ENCODE peak calls at places on chromosomes 12 and 14, in seven cellular contexts. T is lung, V is psoas muscle, Q is foreskin fibroblast, K is left ventricle myocardium inferior, S is astrocyte of the spinal cord, G is tibial nerve. I is an unnamed sample.

GRCh38 chr14:92528486-92529100 is 15.0 kb downstream of the RIN3 start:
- DNase-seq in T (no peak), S (no peak), G (no peak), K (no peak), V (no peak), Q (no peak), I (no peak)

GRCh38 chr12:2411011-2411410 is 358.2 kb downstream of the CACNA1C start:
- DNase-seq in S (no peak), G (no peak), Q (no peak), K (no peak), T (no peak), V (peak), I (no peak)

GRCh38 chr14:71478542-71478941 is 453.7 kb upstream of the RGS6 start:
- DNase-seq in T (no peak), G (no peak), Q (peak), V (no peak), S (peak), K (no peak), I (no peak)

GRCh38 chr12:116127858-116128257 is 149.6 kb downstream of the MED13L start:
- DNase-seq in T (no peak), K (no peak), G (no peak), Q (no peak), V (no peak), S (no peak), I (no peak)

GRCh38 chr12:123757555-123757954 is 4.5 kb upstream of the DNAH10 start:
- DNase-seq in T (no peak), V (no peak), G (no peak), Q (peak), K (no peak), S (no peak), I (no peak)

GRCh38 chr12:32183646-32184045 is 77.0 kb downstream of the BICD1 start:
- DNase-seq in K (no peak), V (no peak), S (no peak), G (no peak), T (no peak), Q (no peak), I (no peak)

GRCh38 chr12:44117368-44117767 is 281.5 kb downstream of the TMEM117 start:
- DNase-seq in Q (peak), T (no peak), K (no peak), G (no peak), V (no peak), S (no peak), I (no peak)

GRCh38 chr14:36662543-36663403 is 1.1 kb downstream of the PAX9 start:
- DNase-seq in G (no peak), V (peak), T (no peak), Q (no peak), S (no peak), K (no peak), I (peak)

GRCh38 chr12:81992461-81992860 is 233.3 kb upstream of the PPFIA2 start:
- DNase-seq in Q (no peak), K (no peak), G (no peak), S (peak), T (no peak), V (no peak), I (no peak)

GRCh38 chr12:132356686-132357622 is 27.6 kb upstream of the GALNT9 start:
- DNase-seq in Q (peak), K (peak), V (peak), G (no peak), S (peak), T (no peak), I (no peak)

GRCh38 chr12:58804749-58805148 is 115.6 kb downstream of the LRIG3 start:
- DNase-seq in V (no peak), T (no peak), Q (no peak), G (no peak), K (no peak), S (no peak), I (no peak)

GRCh38 chr14:57383125-57383524 is 7.3 kb upstream of the NAA30 start:
- DNase-seq in K (no peak), G (no peak), V (no peak), T (no peak), Q (no peak), S (no peak), I (no peak)

GRCh38 chr12:103268831-103269514 is 226.8 kb downstream of the C12orf42 start:
- DNase-seq in T (no peak), S (no peak), K (no peak), Q (no peak), V (no peak), G (no peak), I (no peak)

GRCh38 chr14:27371209-27371608 is 773.4 kb upstream of the NOVA1 start:
- DNase-seq in T (no peak), S (no peak), Q (no peak), G (no peak), K (no peak), V (no peak), I (no peak)

GRCh38 chr14:101579372-101580080 is 18.2 kb downstream of the DIO3 start:
- DNase-seq in G (no peak), K (no peak), T (no peak), V (peak), S (no peak), Q (no peak), I (no peak)

GRCh38 chr14:101577221-101577909 is 16.1 kb downstream of the DIO3 start:
- DNase-seq in S (no peak), T (no peak), V (no peak), G (no peak), K (no peak), Q (no peak), I (no peak)

GRCh38 chr14:101578489-101578888 is 17.2 kb downstream of the DIO3 start:
- DNase-seq in T (no peak), G (no peak), K (no peak), V (peak), S (no peak), Q (no peak), I (no peak)

GRCh38 chr14:101573289-101573688 is 12.0 kb downstream of the DIO3 start:
- DNase-seq in V (no peak), T (no peak), K (no peak), Q (no peak), G (no peak), S (no peak), I (no peak)

GRCh38 chr14:101575581-101575980 is 14.3 kb downstream of the DIO3 start:
- DNase-seq in T (no peak), G (no peak), V (no peak), S (no peak), Q (no peak), K (no peak), I (no peak)
- TF ChIP-seq CTCF in T (no peak), G (no peak), V (no peak), S (no peak), Q (no peak), K (no peak), I (no peak)

GRCh38 chr14:53943751-53944083 is 12.9 kb downstream of the BMP4 start:
- DNase-seq in Q (no peak), K (no peak), T (no peak), G (no peak), S (no peak), V (no peak), I (no peak)

GRCh38 chr14:53948181-53948884 is 8.3 kb downstream of the BMP4 start:
- DNase-seq in V (no peak), G (no peak), T (no peak), Q (no peak), K (no peak), S (peak), I (no peak)

GRCh38 chr14:53947452-53948180 is 9.0 kb downstream of the BMP4 start:
- DNase-seq in V (no peak), G (no peak), S (peak), Q (no peak), K (no peak), T (no peak), I (no peak)

GRCh38 chr14:53946404-53947400 is 9.9 kb downstream of the BMP4 start:
- DNase-seq in G (no peak), K (no peak), Q (no peak), V (no peak), S (peak), T (no peak), I (no peak)

GRCh38 chr14:53946071-53946403 is 10.6 kb downstream of the BMP4 start:
- DNase-seq in G (no peak), S (no peak), V (no peak), T (no peak), Q (no peak), K (no peak), I (no peak)
- H3K4me3 ChIP-seq in G (no peak), S (no peak), V (no peak), T (no peak), Q (no peak), K (no peak), I (no peak)

GRCh38 chr12:12482959-12483358 is 79.7 kb downstream of the DUSP16 start:
- DNase-seq in T (no peak), G (no peak), S (no peak), Q (no peak), V (no peak), K (no peak), I (no peak)
- TF ChIP-seq CTCF in T (no peak), G (no peak), S (no peak), Q (no peak), V (no peak), K (no peak), I (no peak)

DNA sequence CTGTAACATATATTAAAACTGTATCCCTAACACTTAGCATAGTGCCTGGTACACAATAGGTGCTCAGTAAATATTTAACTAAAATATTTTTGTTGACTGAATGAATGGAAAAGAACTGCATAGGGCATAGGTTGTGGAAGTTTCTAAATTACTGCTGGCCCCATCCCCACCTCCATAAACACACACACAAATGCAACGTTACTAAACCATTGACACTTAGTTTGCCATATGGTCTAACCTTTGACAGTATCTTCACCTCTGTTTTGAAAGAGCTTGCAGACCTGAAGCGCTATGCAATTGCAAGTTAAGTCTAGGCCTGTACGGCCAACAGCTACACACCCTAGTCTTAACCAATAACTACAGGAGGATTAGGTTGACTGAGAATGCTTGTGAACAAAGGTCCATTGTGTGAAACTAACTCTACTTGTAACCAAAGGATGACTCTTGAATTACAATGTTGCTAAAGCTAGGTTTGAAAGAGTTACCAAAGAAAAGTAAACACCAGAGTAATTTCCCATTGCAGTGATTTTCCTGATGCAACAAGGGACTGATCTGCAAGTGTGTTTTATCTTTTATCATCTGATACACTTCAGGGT is 924 bp upstream of the MANSC1 start:
- DNase-seq in V (no peak), S (no peak), Q (no peak), G (no peak), T (no peak), K (no peak), I (no peak)
- H3K4me3 ChIP-seq in V (peak), S (no peak), Q (no peak), G (no peak), T (no peak), K (peak), I (no peak)

GRCh38 chr12:49327368-49327767 is 4.3 kb downstream of the TROAP start:
- DNase-seq in S (no peak), K (no peak), Q (no peak), T (no peak), V (no peak), G (no peak), I (no peak)

GRCh38 chr12:49325606-49326005 is 2.6 kb downstream of the TROAP start:
- DNase-seq in S (no peak), V (no peak), G (no peak), T (no peak), K (no peak), Q (no peak), I (no peak)

GRCh38 chr12:49323524-49324097 is 556 bp downstream of the TROAP start:
- DNase-seq in T (no peak), V (no peak), K (no peak), S (no peak), Q (no peak), G (no peak), I (no peak)

GRCh38 chr12:49322367-49322707 is 718 bp upstream of the TROAP start:
- DNase-seq in K (no peak), G (no peak), S (no peak), Q (no peak), T (no peak), V (no peak), I (no peak)

GRCh38 chr12:49322708-49323523 is at the start of gene TROAP:
- DNase-seq in K (peak), S (peak), G (peak), Q (peak), V (peak), T (peak), I (peak)
- TF ChIP-seq CTCF in K (no peak), S (no peak), G (no peak), Q (no peak), V (no peak), T (no peak), I (no peak)

DNA sequence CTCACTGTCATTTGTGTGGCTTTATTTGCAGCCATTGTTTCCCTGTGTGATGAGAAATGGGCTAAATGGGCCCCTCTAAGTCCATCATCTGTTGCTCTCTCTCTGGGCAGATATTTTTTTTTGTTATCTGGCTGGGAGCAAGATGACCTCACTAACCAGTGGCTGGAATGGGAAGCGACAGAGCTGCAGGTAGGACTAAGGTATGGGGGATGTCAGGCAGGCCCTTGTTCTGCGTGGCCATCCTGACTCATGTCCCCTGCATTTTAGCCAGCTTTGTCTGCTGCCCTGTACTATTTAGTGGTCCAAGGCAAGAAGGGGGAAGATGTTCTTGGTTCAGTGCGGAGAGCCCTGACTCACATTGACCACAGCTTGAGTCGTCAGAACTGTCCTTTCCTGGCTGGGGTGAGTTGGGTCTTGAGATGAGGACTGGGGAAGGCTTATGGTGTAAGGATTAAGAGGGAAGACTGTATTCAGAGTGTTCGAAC is 1.3 kb downstream of the MARS1 start:
- DNase-seq in T (no peak), V (no peak), Q (no peak), K (no peak), G (no peak), S (no peak), I (no peak)
- H3K4me3 ChIP-seq in T (no peak), V (peak), Q (peak), K (peak), G (peak), S (peak), I (peak)

DNA sequence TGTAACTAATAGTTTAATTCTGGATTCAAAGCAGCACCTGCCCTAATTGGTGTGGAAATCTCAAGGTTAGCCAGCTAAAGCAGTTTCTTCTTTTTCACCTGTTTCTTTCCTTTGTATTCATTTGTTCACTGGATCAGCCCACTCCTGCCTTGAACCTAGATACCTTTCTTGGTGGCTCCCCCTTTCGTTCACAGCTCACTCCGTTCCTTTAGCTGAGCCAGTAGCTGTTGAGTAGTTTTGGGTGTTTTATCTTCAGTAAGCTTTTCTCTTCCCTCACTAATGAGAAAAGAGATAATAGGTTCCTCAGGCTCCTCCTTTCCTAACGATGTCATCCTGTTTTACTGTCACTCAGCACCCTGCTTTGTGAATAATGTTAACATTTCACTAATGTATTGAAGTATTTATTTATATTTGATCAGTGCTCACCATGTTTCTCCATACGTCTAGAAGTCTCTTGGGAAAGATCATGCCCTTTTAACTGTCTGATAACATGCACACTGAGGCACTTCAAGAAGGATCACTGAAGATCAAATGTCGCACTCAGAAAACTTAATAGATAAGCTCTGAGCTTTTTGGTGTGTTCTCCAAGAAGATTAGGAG is 121.1 kb downstream of the TGFB3 start:
- DNase-seq in K (no peak), T (no peak), V (no peak), S (no peak), Q (no peak), G (no peak), I (no peak)
- TF ChIP-seq CTCF in K (no peak), T (no peak), V (no peak), S (no peak), Q (no peak), G (no peak), I (no peak)

GRCh38 chr12:51393676-51394545 is 2.7 kb upstream of the GALNT6 start:
- DNase-seq in S (peak), Q (peak), T (no peak), G (no peak), K (no peak), V (no peak), I (no peak)
- H3K4me3 ChIP-seq in S (no peak), Q (no peak), T (no peak), G (no peak), K (peak), V (no peak), I (no peak)

GRCh38 chr12:124856842-124857178 is 6.9 kb downstream of the SCARB1 start:
- DNase-seq in T (no peak), S (no peak), V (no peak), Q (no peak), G (no peak), K (no peak), I (no peak)
- TF ChIP-seq CTCF in T (no peak), S (no peak), V (no peak), Q (no peak), G (no peak), K (no peak), I (no peak)